ENCODE peak calls at places on chromosomes 6 and 20, in seven cellular contexts. M, J, P, D, N, Z and I are unnamed samples.

GRCh38 chr6:129507846-129508245 is 202.1 kb downstream of the ARHGAP18 start:
- DNase-seq in M (no peak), J (no peak), P (no peak), D (no peak), N (no peak), Z (no peak), I (no peak)

GRCh38 chr6:128827675-128828464 is 55.1 kb upstream of the LAMA2 start:
- DNase-seq in M (no peak), J (no peak), P (no peak), D (peak), N (no peak), Z (no peak), I (no peak)

GRCh38 chr20:56465997-56466396 is 2.4 kb upstream of the RTF2 start:
- DNase-seq in M (no peak), J (no peak), P (no peak), D (no peak), N (no peak), Z (no peak), I (no peak)

GRCh38 chr6:19337103-19337502 is 500.1 kb upstream of the ID4 start:
- DNase-seq in M (no peak), J (no peak), P (no peak), D (no peak), N (no peak), Z (no peak), I (no peak)

GRCh38 chr20:48295445-48295903 is 510.2 kb upstream of the SULF2 start:
- DNase-seq in M (peak), J (no peak), P (no peak), D (peak), N (no peak), Z (no peak), I (no peak)

GRCh38 chr20:23235173-23236027 is 115.2 kb upstream of the NXT1 start:
- DNase-seq in M (peak), J (peak), P (no peak), D (peak), N (no peak), Z (no peak), I (peak)

GRCh38 chr6:37679539-37680476 is 17.9 kb downstream of the MDGA1 start:
- DNase-seq in M (no peak), J (no peak), P (no peak), D (no peak), N (no peak), Z (no peak), I (peak)

GRCh38 chr6:12656841-12657435 is 59.6 kb upstream of the PHACTR1 start:
- DNase-seq in M (no peak), J (no peak), P (no peak), D (no peak), N (no peak), Z (no peak), I (no peak)

GRCh38 chr6:24876496-24877465 is 59.0 kb downstream of the RIPOR2 start:
- DNase-seq in M (peak), J (no peak), P (no peak), D (no peak), N (no peak), Z (no peak), I (no peak)

GRCh38 chr6:41161851-41162552 is 914 bp downstream of the TREM2 start:
- DNase-seq in M (no peak), J (no peak), P (no peak), D (no peak), N (no peak), Z (no peak), I (peak)

GRCh38 chr6:131766631-131767030 is 41.2 kb upstream of the ENPP1 start:
- DNase-seq in M (no peak), J (no peak), P (no peak), D (no peak), N (no peak), Z (no peak), I (no peak)

GRCh38 chr6:129314575-129314974 is 395.4 kb downstream of the ARHGAP18 start:
- DNase-seq in M (no peak), J (no peak), P (no peak), D (no peak), N (no peak), Z (no peak), I (peak)